ENCODE peak calls at places on chromosomes 1 and 21, in four cellular contexts. J is OCI-LY7, S is GM12864, N is lower leg skin. A is an unnamed sample.
A peak's percentile ranks its signal among the peaks of the same experiment; 100 is the strongest.

GRCh38 chr1:201724039-201724759 is 104.8 kb upstream of the IPO9 start:
- DNase-seq in J (no peak), S (no peak), N (no peak), A (no peak)

GRCh38 chr1:99801584-99801983 is 35.1 kb upstream of the FRRS1 start:
- DNase-seq in J (no peak), S (no peak), N (no peak), A (no peak)

GRCh38 chr1:181112071-181112929 is 23.8 kb downstream of the IER5 start:
- DNase-seq in J (no peak), S (no peak), N (peak; percentile 91), A (no peak)

GRCh38 chr1:167469280-167469965 is 48.9 kb downstream of the CD247 start:
- DNase-seq in J (no peak), S (no peak), N (no peak), A (no peak)

GRCh38 chr21:44802396-44803153 is 955 bp upstream of the UBE2G2 start:
- DNase-seq in J (peak; percentile 20), S (no peak), N (no peak), A (peak; percentile 21)

GRCh38 chr1:247496581-247497285 is 38.8 kb upstream of the OR2B11 start:
- DNase-seq in J (no peak), S (no peak), N (no peak), A (no peak)

GRCh38 chr21:44076316-44076715 is 30.9 kb upstream of the PWP2 start:
- DNase-seq in J (no peak), S (no peak), N (no peak), A (no peak)

GRCh38 chr1:69737527-69738176 is 169.9 kb downstream of the LRRC7 start:
- DNase-seq in J (peak; percentile 61), S (peak; percentile 15), N (peak; percentile 32), A (peak; percentile 67)

GRCh38 chr21:36976882-36977651 is 10.6 kb upstream of the HLCS start:
- DNase-seq in J (peak; percentile 87), S (no peak), N (peak; percentile 33), A (peak; percentile 83)

GRCh38 chr1:88327391-88328267 is 356.4 kb upstream of the PKN2 start:
- DNase-seq in J (no peak), S (no peak), N (no peak), A (no peak)

GRCh38 chr1:84141177-84142003 is 2.7 kb upstream of the PRKACB start:
- DNase-seq in J (peak; percentile 46), S (no peak), N (no peak), A (no peak)

GRCh38 chr1:215045647-215046308 is 36.8 kb upstream of the KCNK2 start:
- DNase-seq in J (no peak), S (no peak), N (no peak), A (no peak)

GRCh38 chr1:29282924-29283803 is 46.8 kb downstream of the PTPRU start:
- DNase-seq in J (peak; percentile 79), S (peak; percentile 31), N (no peak), A (peak; percentile 59)

GRCh38 chr1:45945426-45945825 is 142.0 kb downstream of the MAST2 start:
- DNase-seq in J (no peak), S (no peak), N (no peak), A (no peak)

GRCh38 chr1:96815914-96816313 is 94.3 kb downstream of the PTBP2 start:
- DNase-seq in J (no peak), S (no peak), N (no peak), A (no peak)

GRCh38 chr1:234262007-234262753 is 111.1 kb upstream of the COA6 start:
- DNase-seq in J (no peak), S (no peak), N (no peak), A (no peak)

GRCh38 chr1:41529621-41530395 is 45.3 kb upstream of the EDN2 start:
- DNase-seq in J (no peak), S (no peak), N (no peak), A (no peak)

GRCh38 chr21:32648165-32648564 is 36.0 kb upstream of the CFAP298 start:
- DNase-seq in J (no peak), S (no peak), N (no peak), A (no peak)

GRCh38 chr1:191396622-191397021 is 761.6 kb upstream of the RGS18 start:
- DNase-seq in J (no peak), S (no peak), N (no peak), A (no peak)

GRCh38 chr1:83090195-83090594 is 908.7 kb downstream of the TTLL7 start:
- DNase-seq in J (no peak), S (no peak), N (no peak), A (no peak)

GRCh38 chr1:119091618-119092017 is 48.8 kb downstream of the WARS2 start:
- DNase-seq in J (no peak), S (no peak), N (no peak), A (no peak)

GRCh38 chr1:73674945-73675561 is 522.9 kb downstream of the LRRIQ3 start:
- DNase-seq in J (peak; percentile 7), S (no peak), N (no peak), A (peak; percentile 2)

GRCh38 chr21:34123609-34124008 is 50.2 kb downstream of the MRPS6 start:
- DNase-seq in J (no peak), S (no peak), N (no peak), A (no peak)

GRCh38 chr1:37033355-37034291 is 692 bp downstream of the GRIK3 start:
- DNase-seq in J (no peak), S (no peak), N (no peak), A (no peak)

GRCh38 chr1:37032660-37033354 is 1.5 kb downstream of the GRIK3 start:
- DNase-seq in J (no peak), S (no peak), N (no peak), A (no peak)

GRCh38 chr1:37035014-37035686 is 835 bp upstream of the GRIK3 start:
- DNase-seq in J (no peak), S (no peak), N (no peak), A (no peak)

GRCh38 chr1:37035828-37036666 is 1.7 kb upstream of the GRIK3 start:
- DNase-seq in J (peak; percentile 16), S (no peak), N (no peak), A (peak; percentile 17)

DNA sequence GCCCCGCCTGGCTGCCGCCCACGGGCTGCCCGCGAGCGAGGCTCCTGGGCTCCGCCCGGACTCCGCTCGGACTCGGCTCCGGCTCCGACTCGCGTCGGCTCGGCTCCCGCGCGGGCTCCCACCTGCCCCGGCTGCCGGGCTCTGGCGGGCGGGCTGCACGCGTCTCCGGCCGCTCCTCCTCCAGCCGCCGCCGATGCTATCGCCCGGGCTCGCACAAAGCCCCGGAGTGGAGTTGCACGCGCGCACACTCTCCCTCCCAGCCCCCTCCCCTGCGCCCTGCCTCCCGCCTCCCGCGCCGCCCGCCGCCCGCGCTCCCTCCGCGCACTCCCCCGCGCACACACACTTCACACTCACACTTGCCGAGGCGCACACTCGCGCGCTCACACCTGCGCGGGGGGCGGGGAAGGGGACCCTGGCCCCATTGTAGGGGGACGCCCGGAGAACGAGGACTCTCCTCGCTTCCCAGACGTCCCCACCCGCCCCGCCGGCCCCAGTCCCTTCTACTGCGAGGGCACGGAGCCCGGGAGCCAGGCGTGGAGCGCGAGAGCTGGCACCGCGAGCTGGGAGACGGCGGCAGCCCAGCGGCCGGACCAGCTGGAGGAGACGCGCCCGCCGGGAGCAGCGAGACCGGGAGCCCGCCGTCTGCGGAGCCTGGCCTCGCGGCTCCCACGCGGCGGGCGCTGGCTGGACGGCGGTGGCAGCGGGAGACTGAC is at the start of gene GRIK3:
- DNase-seq in J (peak; percentile 66), S (no peak), N (no peak), A (no peak)
- H3K4me3 ChIP-seq in J (peak within 1 kb of the TSS; percentile 73), S (no peak within 1 kb of the TSS), N (no peak within 1 kb of the TSS), A (no peak within 1 kb of the TSS)

GRCh38 chr1:174333437-174333836 is 114.3 kb upstream of the GPR52 start:
- DNase-seq in J (no peak), S (no peak), N (no peak), A (no peak)
- TF ChIP-seq CTCF in J (no peak), S (no peak), N (no peak), A (no peak)

GRCh38 chr1:230456478-230456877 is 30.3 kb upstream of the PGBD5 start:
- DNase-seq in J (no peak), S (no peak), N (no peak), A (no peak)
- H3K4me3 ChIP-seq in J (no peak overlapping the region), S (no peak overlapping the region), N (no peak overlapping the region), A (no peak overlapping the region)

GRCh38 chr21:42384184-42384583 is 11.7 kb downstream of the TMPRSS3 start:
- DNase-seq in J (no peak), S (no peak), N (no peak), A (no peak)
- TF ChIP-seq CTCF in J (no peak), S (no peak), N (no peak), A (no peak)

A was measured in GM12865.